ENCODE peak calls at places on chromosomes 3 and 15, in nine cellular contexts. M is NAMALWA; C is substantia nigra; G is NCI-H748 treated with DMSO at 0.1 percent for 48 hours; F is heart left ventricle; B is stimulated activated CD8-positive, alpha-beta memory T cell treated with anti-CD3 and anti-CD28 coated beads, Interleukin-15, amount 100 ng/mL, for 24 hours; W is activated T-helper 1 cell treated with anti-CD3 and anti-CD28 coated beads, Interleukin-2, amount 50 U/mL, for 16 hours; E is Right ventricle myocardium superior; V is omental fat pad. U is an unnamed sample.

GRCh38 chr3:125055165-125055912 is 458 bp downstream of the HEG1 start:
- DNase-seq in M (peak; percentile 33), C (peak; percentile 55), G (no peak), F (peak; percentile 40), B (peak; percentile 3), W (peak; percentile 18), E (no peak), V (no peak), U (peak; percentile 87)

GRCh38 chr15:59300618-59301139 is 72.0 kb downstream of the MYO1E start:
- DNase-seq in M (no peak), C (no peak), G (no peak), F (peak; percentile 60), B (no peak), W (no peak), E (peak; percentile 49), V (peak; percentile 38), U (no peak)

GRCh38 chr3:188021502-188022040 is 132.4 kb upstream of the LPP start:
- DNase-seq in M (no peak), C (no peak), G (no peak), F (no peak), B (no peak), W (no peak), E (no peak), V (no peak), U (no peak)

GRCh38 chr15:58903232-58903631 is 30.2 kb downstream of the SLTM start:
- DNase-seq in M (no peak), C (no peak), G (no peak), F (no peak), B (no peak), W (no peak), E (no peak), V (no peak), U (no peak)

GRCh38 chr15:95259513-95259912 is 1028.2 kb downstream of the MCTP2 start:
- DNase-seq in M (peak; percentile 66), C (peak; percentile 35), G (peak; percentile 8), F (peak; percentile 63), B (no peak), W (peak; percentile 5), E (peak; percentile 43), V (no peak), U (no peak)

GRCh38 chr15:67550522-67550921 is 8.0 kb downstream of the MAP2K5 start:
- DNase-seq in M (no peak), C (no peak), G (no peak), F (peak; percentile 35), B (no peak), W (no peak), E (no peak), V (no peak), U (no peak)

GRCh38 chr3:186461141-186461540 is 83.0 kb downstream of the CRYGS start:
- DNase-seq in M (no peak), C (no peak), G (no peak), F (no peak), B (no peak), W (no peak), E (no peak), V (no peak), U (no peak)

GRCh38 chr15:86701259-86701963 is 621.7 kb downstream of the AGBL1 start:
- DNase-seq in M (no peak), C (no peak), G (no peak), F (no peak), B (no peak), W (no peak), E (no peak), V (no peak), U (no peak)

GRCh38 chr3:14806641-14807263 is 12.0 kb upstream of the FGD5 start:
- DNase-seq in M (no peak), C (no peak), G (no peak), F (no peak), B (no peak), W (no peak), E (no peak), V (no peak), U (peak; percentile 66)

GRCh38 chr15:101579766-101580165 is 72.4 kb downstream of the TM2D3 start:
- DNase-seq in M (no peak), C (no peak), G (no peak), F (no peak), B (no peak), W (no peak), E (no peak), V (no peak), U (no peak)

GRCh38 chr3:131541288-131541687 is 38.5 kb upstream of the MRPL3 start:
- DNase-seq in M (no peak), C (no peak), G (no peak), F (no peak), B (no peak), W (no peak), E (no peak), V (no peak), U (no peak)

GRCh38 chr15:99719096-99719541 is 14.1 kb downstream of the LYSMD4 start:
- DNase-seq in M (peak; percentile 26), C (no peak), G (no peak), F (no peak), B (no peak), W (no peak), E (no peak), V (no peak), U (no peak)

GRCh38 chr3:106032479-106032878 is 163.7 kb upstream of the CBLB start:
- DNase-seq in M (no peak), C (no peak), G (no peak), F (no peak), B (no peak), W (no peak), E (no peak), V (no peak), U (no peak)

GRCh38 chr3:184354121-184354728 is 7.2 kb downstream of the CLCN2 start:
- DNase-seq in M (peak; percentile 67), C (peak; percentile 11), G (no peak), F (peak; percentile 57), B (peak; percentile 42), W (peak; percentile 43), E (peak; percentile 77), V (no peak), U (no peak)

GRCh38 chr3:36512561-36512960 is 132.3 kb downstream of the STAC start:
- DNase-seq in M (no peak), C (no peak), G (no peak), F (no peak), B (no peak), W (no peak), E (no peak), V (no peak), U (no peak)

GRCh38 chr3:16048435-16049318 is 125.8 kb upstream of the GALNT15 start:
- DNase-seq in M (peak; percentile 82), C (peak; percentile 57), G (no peak), F (peak; percentile 35), B (no peak), W (peak; percentile 9), E (no peak), V (no peak), U (no peak)

GRCh38 chr3:177427540-177427939 is 230.3 kb upstream of the TBL1XR1 start:
- DNase-seq in M (no peak), C (no peak), G (no peak), F (no peak), B (no peak), W (no peak), E (no peak), V (no peak), U (no peak)

GRCh38 chr3:115800489-115801080 is 177.3 kb downstream of the GAP43 start:
- DNase-seq in M (no peak), C (no peak), G (no peak), F (no peak), B (no peak), W (no peak), E (no peak), V (no peak), U (no peak)

GRCh38 chr3:120145498-120146285 is 51.4 kb upstream of the GSK3B start:
- DNase-seq in M (no peak), C (no peak), G (no peak), F (no peak), B (no peak), W (no peak), E (no peak), V (no peak), U (no peak)

GRCh38 chr15:63514533-63514943 is 10.1 kb downstream of the USP3 start:
- DNase-seq in M (no peak), C (no peak), G (no peak), F (no peak), B (no peak), W (no peak), E (no peak), V (no peak), U (no peak)

GRCh38 chr3:194686816-194687637 is 1.3 kb downstream of the FAM43A start:
- DNase-seq in M (peak; percentile 42), C (no peak), G (no peak), F (peak; percentile 72), B (no peak), W (no peak), E (peak; percentile 84), V (no peak), U (peak; percentile 89)

GRCh38 chr3:31147550-31147949 is 253.1 kb upstream of the GADL1 start:
- DNase-seq in M (no peak), C (no peak), G (no peak), F (no peak), B (no peak), W (no peak), E (no peak), V (no peak), U (no peak)

GRCh38 chr3:54917862-54918261 is 10.0 kb downstream of the LRTM1 start:
- DNase-seq in M (no peak), C (no peak), G (no peak), F (no peak), B (no peak), W (no peak), E (no peak), V (no peak), U (no peak)

GRCh38 chr3:186938716-186939115 is 8.4 kb downstream of the ST6GAL1 start:
- DNase-seq in M (no peak), C (no peak), G (no peak), F (peak; percentile 81), B (no peak), W (no peak), E (peak; percentile 57), V (no peak), U (no peak)

GRCh38 chr3:96183871-96184270 is 630.5 kb upstream of the EPHA6 start:
- DNase-seq in M (no peak), C (no peak), G (no peak), F (no peak), B (no peak), W (no peak), E (no peak), V (no peak), U (no peak)

GRCh38 chr3:143822374-143822773 is 25.9 kb downstream of the SLC9A9 start:
- DNase-seq in M (no peak), C (no peak), G (no peak), F (no peak), B (no peak), W (no peak), E (no peak), V (no peak), U (no peak)

GRCh38 chr15:56978898-56979662 is 60.6 kb downstream of the TCF12 start:
- DNase-seq in M (no peak), C (no peak), G (no peak), F (no peak), B (no peak), W (no peak), E (no peak), V (no peak), U (no peak)

GRCh38 chr3:138646527-138646926 is 38.0 kb downstream of the FAIM start:
- DNase-seq in M (no peak), C (no peak), G (no peak), F (no peak), B (no peak), W (no peak), E (no peak), V (no peak), U (no peak)

GRCh38 chr3:146625117-146625775 is 20.1 kb upstream of the PLSCR5 start:
- DNase-seq in M (peak; percentile 37), C (no peak), G (no peak), F (no peak), B (no peak), W (no peak), E (no peak), V (no peak), U (no peak)

GRCh38 chr3:8996681-8997121 is 33.4 kb upstream of the RAD18 start:
- DNase-seq in M (no peak), C (peak; percentile 51), G (no peak), F (peak; percentile 71), B (no peak), W (no peak), E (peak; percentile 62), V (no peak), U (peak; percentile 56)

GRCh38 chr3:100042144-100042543 is 72.2 kb downstream of the FILIP1L start:
- DNase-seq in M (no peak), C (no peak), G (no peak), F (no peak), B (no peak), W (no peak), E (no peak), V (no peak), U (no peak)

U was measured in spleen.